ENCODE peak calls at places on chromosomes 12 and 14, in eight cellular contexts. D, W, T, U, X, S, H and M are unnamed samples.

GRCh38 chr14:97077253-97077653 is 280.1 kb downstream of the VRK1 start:
- DNase-seq in D (no peak), W (no peak), T (peak), U (no peak), X (peak), S (peak), H (no peak), M (peak)

GRCh38 chr12:131734336-131735152 is 23.7 kb downstream of the SFSWAP start:
- DNase-seq in D (no peak), W (no peak), T (no peak), U (no peak), X (no peak), S (no peak), H (no peak), M (no peak)

GRCh38 chr12:111467862-111468245 is 62.1 kb downstream of the SH2B3 start:
- DNase-seq in D (no peak), W (no peak), T (no peak), U (no peak), X (no peak), S (no peak), H (peak), M (no peak)

GRCh38 chr12:51389302-51389999 is 1.8 kb downstream of the GALNT6 start:
- DNase-seq in D (no peak), W (no peak), T (peak), U (no peak), X (no peak), S (no peak), H (peak), M (peak)

GRCh38 chr12:63961048-63961447 is 116.5 kb downstream of the SRGAP1 start:
- DNase-seq in D (no peak), W (no peak), T (no peak), U (no peak), X (no peak), S (no peak), H (no peak), M (no peak)

GRCh38 chr12:58540480-58541299 is 379.6 kb downstream of the LRIG3 start:
- DNase-seq in D (peak), W (peak), T (peak), U (peak), X (peak), S (peak), H (peak), M (peak)

GRCh38 chr14:71932229-71932951 is at the start of gene RGS6:
- DNase-seq in D (no peak), W (no peak), T (no peak), U (peak), X (no peak), S (no peak), H (no peak), M (peak)

GRCh38 chr14:99807413-99808132 is 14.4 kb downstream of the EML1 start:
- DNase-seq in D (peak), W (no peak), T (no peak), U (no peak), X (no peak), S (no peak), H (no peak), M (no peak)

GRCh38 chr14:77208266-77208978 is 26.8 kb downstream of the TMEM63C start:
- DNase-seq in D (peak), W (peak), T (peak), U (peak), X (peak), S (no peak), H (peak), M (peak)

GRCh38 chr14:87000071-87000470 is 992.9 kb downstream of the GALC start:
- DNase-seq in D (no peak), W (no peak), T (no peak), U (no peak), X (no peak), S (no peak), H (no peak), M (no peak)

DNA sequence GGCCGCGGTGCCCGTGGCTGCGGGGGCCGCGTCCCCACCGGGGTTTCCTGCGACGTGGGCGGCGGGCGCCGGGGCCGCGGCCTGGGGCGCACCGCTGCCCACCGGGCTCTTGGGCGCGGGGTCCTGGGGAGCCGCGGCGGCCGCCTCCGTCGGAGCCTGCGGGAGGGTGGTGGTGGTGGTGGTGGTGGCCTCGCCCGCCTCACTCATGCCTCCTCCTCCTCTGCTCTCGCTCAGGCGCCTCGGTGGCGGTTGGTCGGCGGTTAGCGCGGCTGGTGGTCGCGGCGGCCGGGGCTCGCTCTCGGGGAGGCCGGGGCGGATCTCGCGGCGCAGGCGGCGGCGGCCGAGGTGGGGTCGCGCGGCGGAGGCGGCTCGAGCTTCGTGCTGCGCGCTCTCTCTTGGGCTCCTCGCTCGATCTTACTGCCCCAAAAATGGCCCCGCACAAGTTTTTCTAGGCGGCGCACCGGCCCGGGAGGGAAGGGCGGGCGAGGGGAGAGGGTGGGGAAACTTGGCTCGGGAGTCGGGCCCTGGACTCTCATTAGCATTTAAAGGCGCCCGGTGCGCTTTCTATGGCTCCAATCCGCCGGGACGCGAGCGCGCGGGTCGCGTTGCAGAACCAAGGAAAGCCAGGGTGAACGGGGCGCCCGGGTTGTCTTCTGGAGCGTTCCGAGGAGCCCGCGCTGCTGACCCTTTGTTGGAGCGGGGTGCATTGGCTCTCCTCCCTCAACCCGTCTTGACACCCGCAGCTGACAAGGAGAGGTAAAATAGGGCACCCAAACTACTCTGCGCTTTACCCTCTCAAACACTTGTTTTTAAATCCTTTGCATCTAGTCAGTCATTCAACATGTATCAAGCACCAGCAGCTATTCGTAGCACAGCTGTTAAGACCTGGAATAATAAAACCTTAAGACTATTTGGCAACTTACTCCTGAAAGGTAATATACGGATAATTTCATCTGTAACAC is at the start of gene YBX3:
- DNase-seq in D (peak), W (peak), T (peak), U (peak), X (peak), S (no peak), H (peak), M (peak)
- TF ChIP-seq POLR2A in D (peak), W (peak), T (peak), U (no peak), X (peak), S (peak), H (peak), M (no peak)

DNA sequence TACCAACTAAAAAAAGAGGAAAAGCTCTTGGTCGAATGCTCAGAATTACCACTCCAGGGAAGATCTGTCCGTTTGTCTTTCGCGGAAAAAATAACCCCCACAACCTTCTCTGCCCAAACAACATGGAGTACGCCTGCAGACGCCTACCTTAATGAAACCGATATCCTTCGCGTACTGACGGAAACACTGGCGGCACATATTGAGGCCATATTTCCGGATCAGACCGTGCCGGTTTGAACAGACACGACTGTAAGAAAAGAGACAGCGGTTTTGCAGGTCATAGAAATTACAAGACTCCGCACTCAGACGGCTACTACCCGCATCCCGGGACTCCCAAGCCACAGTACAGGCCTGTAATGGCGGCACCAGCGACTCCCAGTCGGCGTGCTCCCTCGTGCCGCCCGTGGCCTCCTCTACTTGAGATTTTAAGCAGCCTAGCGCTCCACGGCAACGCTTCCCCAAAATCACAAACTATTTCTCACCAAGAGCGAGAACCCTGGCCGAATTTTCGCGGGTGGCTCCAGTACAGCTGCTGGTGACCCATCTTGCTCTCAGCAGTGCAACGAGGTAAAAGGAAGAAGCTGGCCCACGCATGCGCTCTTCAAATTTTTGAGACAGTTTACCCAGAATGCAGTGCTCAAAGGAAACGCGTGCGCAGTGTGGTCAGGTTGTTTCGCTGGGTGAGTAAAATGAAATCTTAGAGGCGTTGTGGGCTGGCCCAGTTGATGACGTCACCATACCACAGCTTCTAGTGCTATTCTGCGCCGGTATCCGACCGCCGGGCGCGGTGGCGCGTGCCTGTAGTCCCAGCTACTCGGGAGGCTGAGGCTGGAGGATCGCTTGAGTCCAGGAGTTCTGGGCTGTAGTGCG is at the start of gene RPS29:
- DNase-seq in D (peak), W (peak), T (peak), U (peak), X (peak), S (peak), H (peak), M (peak)
- TF ChIP-seq POLR2A in D (peak), W (peak), T (peak), U (peak), X (peak), S (peak), H (peak), M (peak)

DNA sequence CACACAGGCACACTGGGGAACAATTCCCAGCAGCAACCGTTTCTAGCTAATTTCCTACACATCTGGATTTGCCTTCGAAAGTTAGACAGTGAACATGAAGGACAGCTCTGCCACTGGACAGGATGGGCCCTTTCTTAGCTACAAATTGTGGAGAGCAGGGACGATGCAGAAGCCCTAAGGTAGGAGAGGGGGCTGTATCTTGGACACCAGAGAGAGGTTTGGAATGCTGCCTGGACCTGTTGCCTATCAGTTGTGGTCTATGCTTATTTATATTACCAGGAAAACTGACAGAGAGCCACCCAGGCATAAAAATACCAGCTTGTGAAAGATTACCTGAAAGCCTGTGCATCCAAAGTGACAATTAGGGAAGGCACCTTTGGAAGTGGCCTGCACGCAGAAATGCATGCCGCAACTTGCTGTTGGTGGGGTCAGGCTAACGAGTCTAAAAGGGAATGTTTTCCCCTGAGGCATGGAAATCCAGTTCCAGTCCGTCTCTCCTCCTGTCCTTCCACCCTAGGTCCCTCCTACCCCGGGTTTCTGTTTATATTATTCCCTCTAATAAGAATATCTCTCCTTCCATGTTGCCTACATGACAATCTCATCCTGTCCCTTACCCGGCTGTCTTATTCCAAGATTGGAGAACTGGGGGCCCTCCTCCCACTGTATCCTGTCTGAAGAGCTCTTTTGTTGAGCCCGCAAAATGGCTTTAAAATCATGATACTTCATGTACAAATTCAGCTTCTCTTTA is 60.2 kb downstream of the MDM2 start:
- DNase-seq in D (no peak), W (no peak), T (no peak), U (no peak), X (no peak), S (no peak), H (no peak), M (no peak)
- TF ChIP-seq POLR2A in D (no peak), W (no peak), T (no peak), U (no peak), X (no peak), S (no peak), H (no peak), M (no peak)

GRCh38 chr12:109460538-109460937 is 16.6 kb downstream of the KCTD10 start:
- DNase-seq in D (no peak), W (no peak), T (no peak), U (no peak), X (no peak), S (no peak), H (no peak), M (no peak)

GRCh38 chr12:109458086-109458485 is 19.0 kb downstream of the KCTD10 start:
- DNase-seq in D (no peak), W (no peak), T (no peak), U (no peak), X (no peak), S (no peak), H (peak), M (no peak)

GRCh38 chr12:109458771-109459208 is 18.3 kb downstream of the KCTD10 start:
- DNase-seq in D (no peak), W (no peak), T (no peak), U (no peak), X (no peak), S (no peak), H (peak), M (no peak)

GRCh38 chr12:109461049-109461845 is 15.9 kb downstream of the KCTD10 start:
- DNase-seq in D (no peak), W (no peak), T (peak), U (no peak), X (no peak), S (no peak), H (peak), M (no peak)

GRCh38 chr12:109459247-109459646 is 17.9 kb downstream of the KCTD10 start:
- DNase-seq in D (no peak), W (no peak), T (no peak), U (no peak), X (no peak), S (no peak), H (peak), M (no peak)
- TF ChIP-seq POLR2A in D (no peak), W (no peak), T (no peak), U (no peak), X (no peak), S (no peak), H (peak), M (no peak)

GRCh38 chr14:91509083-91509877 is 830 bp downstream of the PPP4R3A start:
- DNase-seq in D (peak), W (peak), T (peak), U (peak), X (peak), S (no peak), H (no peak), M (peak)
- TF ChIP-seq POLR2A in D (no peak), W (no peak), T (no peak), U (no peak), X (no peak), S (peak), H (no peak), M (no peak)

GRCh38 chr12:104286538-104287482 is 16.7 kb upstream of the EID3 start:
- DNase-seq in D (peak), W (peak), T (peak), U (peak), X (peak), S (peak), H (peak), M (peak)
- TF ChIP-seq POLR2A in D (peak), W (peak), T (peak), U (peak), X (peak), S (peak), H (peak), M (peak)

GRCh38 chr12:54419088-54419887 is at the start of gene ITGA5:
- DNase-seq in D (peak), W (peak), T (peak), U (peak), X (peak), S (no peak), H (peak), M (peak)
- TF ChIP-seq POLR2A in D (peak), W (peak), T (peak), U (peak), X (peak), S (no peak), H (peak), M (peak)

GRCh38 chr14:101472518-101472849 is 88.8 kb upstream of the DIO3 start:
- DNase-seq in D (no peak), W (no peak), T (no peak), U (no peak), X (no peak), S (no peak), H (no peak), M (no peak)

GRCh38 chr14:101473795-101474562 is 87.3 kb upstream of the DIO3 start:
- DNase-seq in D (no peak), W (peak), T (no peak), U (no peak), X (no peak), S (no peak), H (no peak), M (no peak)

GRCh38 chr14:101473045-101473729 is 88.1 kb upstream of the DIO3 start:
- DNase-seq in D (no peak), W (peak), T (no peak), U (no peak), X (no peak), S (no peak), H (no peak), M (no peak)

GRCh38 chr14:101470266-101470665 is 91.0 kb upstream of the DIO3 start:
- DNase-seq in D (no peak), W (peak), T (no peak), U (no peak), X (no peak), S (no peak), H (no peak), M (no peak)

DNA sequence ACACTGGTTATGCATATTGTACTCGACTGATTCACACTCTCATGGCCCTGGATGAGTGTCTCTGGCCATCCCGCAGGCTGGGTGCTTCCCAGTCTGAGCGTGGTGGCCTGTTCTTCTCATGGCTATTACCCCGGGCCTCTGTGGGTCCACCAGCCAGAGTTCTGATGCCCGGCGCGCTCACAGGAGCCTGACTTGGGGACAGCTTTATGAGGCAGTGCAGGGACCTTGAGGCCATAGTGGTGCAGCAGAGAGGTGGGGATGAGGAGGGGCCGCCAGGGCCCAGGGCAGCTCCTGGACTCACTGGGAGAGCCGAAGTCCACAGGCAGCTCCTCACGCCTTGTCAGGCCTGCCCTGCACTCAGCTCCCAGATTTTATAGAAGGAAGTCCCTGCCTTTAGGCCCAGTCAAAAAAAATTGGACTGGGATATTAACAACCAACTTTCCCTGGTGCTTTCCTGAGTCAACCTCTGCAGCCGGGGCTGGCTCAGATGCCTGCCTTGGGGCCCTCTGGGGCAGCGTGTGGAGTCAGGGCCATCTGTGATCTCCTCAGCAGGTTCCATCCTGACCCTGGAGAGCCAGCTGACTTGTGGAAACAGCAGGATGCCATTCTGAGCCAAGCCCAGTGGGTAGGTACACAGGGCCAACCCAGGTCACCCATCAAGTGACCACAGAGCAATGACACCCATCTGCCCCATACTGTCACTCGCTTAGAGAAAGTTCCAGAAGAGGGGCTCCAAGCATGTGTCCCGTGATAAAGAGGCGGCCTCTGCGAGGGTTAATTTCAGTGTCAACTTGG is 89.4 kb upstream of the DIO3 start:
- DNase-seq in D (no peak), W (peak), T (no peak), U (no peak), X (no peak), S (no peak), H (no peak), M (no peak)
- TF ChIP-seq POLR2A in D (no peak), W (no peak), T (no peak), U (no peak), X (no peak), S (no peak), H (no peak), M (no peak)